ENCODE peak calls at places on chromosomes 7 and 10, in five cellular contexts. One of them, this sample, is unnamed.

GRCh38 chr10:79102056-79102874 is 33.5 kb downstream of the ZMIZ1 start:
- DNase-seq in neuronal stem cell: no peak
- DNase-seq in H1: no peak
- DNase-seq in mesenchymal stem cell: peak; percentile 84
- DNase-seq in trophoblast cell: no peak
- DNase-seq in this sample: no peak

GRCh38 chr7:66413379-66414114 is 208.4 kb downstream of the TPST1 start:
- DNase-seq in neuronal stem cell: peak; percentile 81
- DNase-seq in H1: peak; percentile 79
- DNase-seq in mesenchymal stem cell: peak; percentile 61
- DNase-seq in trophoblast cell: peak; percentile 98
- DNase-seq in this sample: peak; percentile 97

GRCh38 chr10:22475857-22476600 is 130.7 kb downstream of the SPAG6 start:
- DNase-seq in neuronal stem cell: peak; percentile 48
- DNase-seq in H1: no peak
- DNase-seq in mesenchymal stem cell: peak; percentile 23
- DNase-seq in trophoblast cell: peak; percentile 16
- DNase-seq in this sample: peak; percentile 53

GRCh38 chr7:121003986-121004685 is 15.6 kb downstream of the CPED1 start:
- DNase-seq in neuronal stem cell: no peak
- DNase-seq in H1: no peak
- DNase-seq in mesenchymal stem cell: no peak
- DNase-seq in trophoblast cell: no peak
- DNase-seq in this sample: no peak

GRCh38 chr10:18566177-18566576 is 85.2 kb downstream of the NSUN6 start:
- DNase-seq in neuronal stem cell: no peak
- DNase-seq in H1: no peak
- DNase-seq in mesenchymal stem cell: no peak
- DNase-seq in trophoblast cell: peak; percentile 6
- DNase-seq in this sample: no peak

GRCh38 chr10:69481280-69481679 is 30.0 kb downstream of the TSPAN15 start:
- DNase-seq in neuronal stem cell: no peak
- DNase-seq in H1: no peak
- DNase-seq in mesenchymal stem cell: peak; percentile 52
- DNase-seq in trophoblast cell: peak; percentile 8
- DNase-seq in this sample: no peak

GRCh38 chr10:98144985-98145384 is 10.5 kb downstream of the R3HCC1L start:
- DNase-seq in neuronal stem cell: no peak
- DNase-seq in H1: no peak
- DNase-seq in mesenchymal stem cell: no peak
- DNase-seq in trophoblast cell: no peak
- DNase-seq in this sample: no peak

GRCh38 chr10:59127991-59128390 is 48.5 kb upstream of the PHYHIPL start:
- DNase-seq in neuronal stem cell: no peak
- DNase-seq in H1: no peak
- DNase-seq in mesenchymal stem cell: no peak
- DNase-seq in trophoblast cell: no peak
- DNase-seq in this sample: no peak

DNA sequence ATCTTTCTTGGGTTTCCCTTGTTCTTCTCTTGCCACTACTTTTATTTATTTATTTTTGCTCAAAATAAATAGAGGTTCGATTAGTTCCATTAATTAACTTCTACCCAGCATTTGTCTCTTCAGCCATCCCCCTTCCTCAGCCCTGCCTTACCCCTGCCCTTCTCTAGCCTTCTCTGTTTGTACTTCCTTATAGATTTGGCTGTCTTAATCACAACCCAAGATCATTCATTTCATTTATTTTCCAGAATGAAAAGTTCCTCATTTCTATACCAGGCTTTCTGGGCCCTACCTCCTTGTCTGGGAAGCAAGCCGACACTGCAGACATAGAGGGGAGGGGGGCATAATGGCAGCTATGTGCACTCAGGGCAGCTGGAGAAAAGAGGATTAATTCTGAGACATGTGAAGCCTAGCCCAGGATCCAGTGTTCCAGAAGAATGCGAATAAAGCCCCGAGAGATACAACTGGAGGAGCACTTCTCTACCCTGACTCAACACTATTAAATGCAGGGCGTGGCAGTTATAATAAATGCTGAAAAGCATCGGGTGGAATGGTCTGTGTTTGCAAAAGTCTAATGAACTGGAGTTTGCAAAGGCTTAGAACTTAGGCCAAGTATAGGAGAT is 6.4 kb upstream of the PDCD4 start:
- DNase-seq in neuronal stem cell: peak; percentile 18
- DNase-seq in H1: no peak
- DNase-seq in mesenchymal stem cell: no peak
- DNase-seq in trophoblast cell: peak; percentile 58
- DNase-seq in this sample: no peak
- H2AFZ ChIP-seq in neuronal stem cell: peak overlapping the region; percentile 65
- H2AFZ ChIP-seq in H1: no peak overlapping the region
- H2AFZ ChIP-seq in mesenchymal stem cell: no peak overlapping the region
- H2AFZ ChIP-seq in trophoblast cell: no peak overlapping the region
- H2AFZ ChIP-seq in this sample: no peak overlapping the region

GRCh38 chr10:122044713-122045112 is 55.8 kb downstream of the TACC2 start:
- DNase-seq in neuronal stem cell: no peak
- DNase-seq in H1: no peak
- DNase-seq in mesenchymal stem cell: peak; percentile 43
- DNase-seq in trophoblast cell: no peak
- DNase-seq in this sample: no peak

GRCh38 chr10:122040786-122041185 is 51.8 kb downstream of the TACC2 start:
- DNase-seq in neuronal stem cell: no peak
- DNase-seq in H1: no peak
- DNase-seq in mesenchymal stem cell: no peak
- DNase-seq in trophoblast cell: no peak
- DNase-seq in this sample: no peak

GRCh38 chr10:122045212-122045611 is 56.2 kb downstream of the TACC2 start:
- DNase-seq in neuronal stem cell: no peak
- DNase-seq in H1: no peak
- DNase-seq in mesenchymal stem cell: no peak
- DNase-seq in trophoblast cell: no peak
- DNase-seq in this sample: no peak

GRCh38 chr10:122044045-122044661 is 55.2 kb downstream of the TACC2 start:
- DNase-seq in neuronal stem cell: peak; percentile 50
- DNase-seq in H1: no peak
- DNase-seq in mesenchymal stem cell: no peak
- DNase-seq in trophoblast cell: no peak
- DNase-seq in this sample: no peak

DNA sequence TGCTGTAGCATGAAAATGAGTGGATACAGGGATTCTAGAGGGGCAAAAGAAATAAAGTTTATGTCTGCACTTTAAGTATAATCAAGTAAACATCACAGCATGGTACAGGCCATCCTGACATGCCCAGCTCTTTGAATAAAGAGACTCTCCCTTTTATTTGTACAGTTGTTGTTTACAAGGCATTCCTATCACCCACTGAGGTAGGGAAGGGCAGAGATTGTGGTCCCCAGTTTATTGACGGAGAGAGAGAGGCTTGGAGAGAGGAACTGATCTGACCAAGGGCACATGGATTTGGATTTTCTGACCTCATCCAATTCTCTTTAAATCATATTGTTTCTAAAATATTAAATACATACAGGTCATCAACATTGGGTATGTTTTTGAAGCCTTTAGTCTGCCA is 53.9 kb downstream of the TACC2 start:
- DNase-seq in neuronal stem cell: no peak
- DNase-seq in H1: no peak
- DNase-seq in mesenchymal stem cell: no peak
- DNase-seq in trophoblast cell: no peak
- DNase-seq in this sample: no peak
- H2BK12ac ChIP-seq in neuronal stem cell: no peak overlapping the region
- H2BK12ac ChIP-seq in H1: no peak overlapping the region
- H2BK12ac ChIP-seq in mesenchymal stem cell: no peak overlapping the region
- H2BK12ac ChIP-seq in trophoblast cell: no peak overlapping the region
- H2BK12ac ChIP-seq in this sample: no peak overlapping the region

DNA sequence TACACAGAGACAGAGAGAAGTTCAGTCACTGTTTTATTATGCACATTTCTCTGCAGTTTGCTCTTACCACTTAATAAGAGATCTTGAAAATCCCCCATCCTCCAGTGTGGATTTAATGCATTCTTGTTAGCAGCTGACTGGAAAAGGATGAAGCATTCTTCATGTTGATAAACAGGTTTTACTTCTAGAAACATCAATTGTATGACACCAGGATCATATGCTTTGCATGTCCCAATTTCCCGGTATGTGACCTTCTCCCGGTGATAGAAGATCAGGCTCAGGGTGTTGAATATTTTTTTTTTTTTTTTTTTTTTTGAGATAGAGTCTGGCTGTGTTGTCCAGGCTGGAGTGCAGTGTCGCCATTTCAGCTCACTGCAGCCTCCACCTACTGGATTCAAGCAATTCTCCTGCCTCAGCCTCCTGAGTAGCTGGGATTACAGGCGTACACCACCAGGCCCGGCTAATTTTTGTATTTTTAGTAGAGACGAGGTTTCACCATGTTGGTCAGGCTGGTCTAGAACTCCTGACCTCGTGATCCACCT is 6.2 kb upstream of the CREB3L2 start:
- DNase-seq in neuronal stem cell: no peak
- DNase-seq in H1: no peak
- DNase-seq in mesenchymal stem cell: no peak
- DNase-seq in trophoblast cell: peak; percentile 96
- DNase-seq in this sample: no peak
- H2AFZ ChIP-seq in neuronal stem cell: peak overlapping the region; percentile 90
- H2AFZ ChIP-seq in H1: no peak overlapping the region
- H2AFZ ChIP-seq in mesenchymal stem cell: no peak overlapping the region
- H2AFZ ChIP-seq in trophoblast cell: no peak overlapping the region
- H2AFZ ChIP-seq in this sample: no peak overlapping the region

DNA sequence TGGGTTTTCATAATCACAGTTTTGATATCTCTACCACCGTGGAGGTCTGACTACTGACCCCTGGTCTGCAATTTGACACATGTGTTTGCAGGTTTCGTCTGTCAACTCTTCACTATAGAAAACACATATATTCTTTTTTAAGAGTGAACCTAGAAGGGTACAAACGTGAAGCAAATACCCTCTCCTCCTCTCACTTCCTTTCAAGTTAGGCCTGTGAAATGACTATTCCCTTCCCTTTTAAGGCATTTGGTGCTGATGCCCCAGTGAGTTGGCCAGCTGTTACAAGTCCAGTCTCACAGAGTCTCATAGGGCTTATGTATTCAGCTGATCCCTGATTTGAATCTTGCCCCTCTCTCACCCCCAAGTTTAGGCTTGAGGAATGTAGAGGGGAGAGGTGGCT is 742.0 kb upstream of the IGFBP3 start:
- DNase-seq in neuronal stem cell: no peak
- DNase-seq in H1: no peak
- DNase-seq in mesenchymal stem cell: no peak
- DNase-seq in trophoblast cell: no peak
- DNase-seq in this sample: no peak
- H2BK12ac ChIP-seq in neuronal stem cell: peak overlapping the region; percentile 95
- H2BK12ac ChIP-seq in H1: no peak overlapping the region
- H2BK12ac ChIP-seq in mesenchymal stem cell: no peak overlapping the region
- H2BK12ac ChIP-seq in trophoblast cell: no peak overlapping the region
- H2BK12ac ChIP-seq in this sample: no peak overlapping the region

GRCh38 chr10:102222798-102223197 is 3.3 kb upstream of the ELOVL3 start:
- DNase-seq in neuronal stem cell: no peak
- DNase-seq in H1: no peak
- DNase-seq in mesenchymal stem cell: no peak
- DNase-seq in trophoblast cell: peak; percentile 41
- DNase-seq in this sample: no peak

GRCh38 chr10:102229810-102230263 is 3.7 kb downstream of the ELOVL3 start:
- DNase-seq in neuronal stem cell: peak; percentile 76
- DNase-seq in H1: no peak
- DNase-seq in mesenchymal stem cell: peak; percentile 74
- DNase-seq in trophoblast cell: peak; percentile 91
- DNase-seq in this sample: peak; percentile 88

GRCh38 chr10:102227050-102227449 is 951 bp downstream of the ELOVL3 start:
- DNase-seq in neuronal stem cell: no peak
- DNase-seq in H1: no peak
- DNase-seq in mesenchymal stem cell: peak; percentile 82
- DNase-seq in trophoblast cell: peak; percentile 80
- DNase-seq in this sample: no peak

GRCh38 chr10:102225646-102226541 is at the start of gene ELOVL3:
- DNase-seq in neuronal stem cell: peak; percentile 88
- DNase-seq in H1: peak; percentile 91
- DNase-seq in mesenchymal stem cell: peak; percentile 94
- DNase-seq in trophoblast cell: peak; percentile 95
- DNase-seq in this sample: peak; percentile 98

GRCh38 chr10:102226542-102226870 is 407 bp downstream of the ELOVL3 start:
- DNase-seq in neuronal stem cell: no peak
- DNase-seq in H1: no peak
- DNase-seq in mesenchymal stem cell: no peak
- DNase-seq in trophoblast cell: no peak
- DNase-seq in this sample: no peak
- H2AFZ ChIP-seq in neuronal stem cell: peak overlapping the region; percentile 89
- H2AFZ ChIP-seq in H1: peak overlapping the region; percentile 36
- H2AFZ ChIP-seq in mesenchymal stem cell: no peak overlapping the region
- H2AFZ ChIP-seq in trophoblast cell: no peak overlapping the region
- H2AFZ ChIP-seq in this sample: no peak overlapping the region

DNA sequence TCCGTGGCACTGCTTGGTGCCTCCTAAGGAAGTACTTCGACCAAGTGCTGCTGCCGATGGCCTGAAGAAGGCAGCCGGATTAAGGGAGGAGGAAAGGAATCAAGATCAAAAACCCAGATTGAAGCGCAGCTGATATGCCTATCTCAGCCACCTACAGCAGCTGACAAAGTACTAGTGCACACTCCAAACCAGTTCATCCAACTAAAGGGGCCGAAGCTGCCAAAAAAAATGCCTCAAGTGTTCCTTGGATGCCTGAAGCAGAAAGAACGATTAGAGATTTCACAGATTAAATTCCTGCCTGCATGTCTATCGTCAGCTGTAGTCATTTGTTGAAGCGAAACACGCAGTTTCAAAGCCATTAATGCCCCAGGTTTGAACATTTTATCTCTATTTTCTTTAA is 65.7 kb downstream of the TNRC18 start:
- DNase-seq in neuronal stem cell: no peak
- DNase-seq in H1: no peak
- DNase-seq in mesenchymal stem cell: no peak
- DNase-seq in trophoblast cell: peak; percentile 98
- DNase-seq in this sample: no peak
- H2BK12ac ChIP-seq in neuronal stem cell: no peak overlapping the region
- H2BK12ac ChIP-seq in H1: no peak overlapping the region
- H2BK12ac ChIP-seq in mesenchymal stem cell: no peak overlapping the region
- H2BK12ac ChIP-seq in trophoblast cell: no peak overlapping the region
- H2BK12ac ChIP-seq in this sample: no peak overlapping the region

DNA sequence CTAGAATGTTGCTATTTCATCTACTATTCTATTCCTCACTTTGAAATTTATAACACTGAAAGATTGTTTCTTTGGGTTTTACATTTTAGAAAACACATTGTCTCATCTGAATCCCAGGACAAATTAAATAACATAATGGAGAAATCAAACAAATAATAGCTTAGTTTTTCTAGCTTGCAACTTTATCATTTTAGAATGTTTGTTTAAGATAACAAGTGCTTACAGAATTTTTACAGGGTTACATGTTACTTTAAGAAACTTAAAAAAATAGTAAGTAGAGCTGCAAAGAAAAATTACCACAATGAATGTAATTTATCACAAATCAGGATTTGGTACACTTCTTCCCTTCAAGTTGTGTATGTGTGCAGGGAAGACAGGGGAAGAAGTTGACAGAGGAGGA is 11.3 kb downstream of the CAV2 start:
- DNase-seq in neuronal stem cell: no peak
- DNase-seq in H1: no peak
- DNase-seq in mesenchymal stem cell: no peak
- DNase-seq in trophoblast cell: no peak
- DNase-seq in this sample: no peak
- H2AFZ ChIP-seq in neuronal stem cell: no peak overlapping the region
- H2AFZ ChIP-seq in H1: no peak overlapping the region
- H2AFZ ChIP-seq in mesenchymal stem cell: no peak overlapping the region
- H2AFZ ChIP-seq in trophoblast cell: no peak overlapping the region
- H2AFZ ChIP-seq in this sample: no peak overlapping the region